ENCODE peak calls at places on chromosomes 4 and X, in four cellular contexts. T, V, M and Y are unnamed samples.

GRCh38 chr4:22778547-22779163 is 85.9 kb downstream of the GBA3 start:
- DNase-seq in V (no peak), M (no peak), T (no peak), Y (no peak)

GRCh38 chr4:66252291-66252690 is 582.0 kb upstream of the EPHA5 start:
- DNase-seq in M (no peak), T (no peak), V (no peak), Y (no peak)

GRCh38 chrX:38965883-38966282 is 164.6 kb downstream of the MID1IP1 start:
- DNase-seq in M (no peak), V (no peak), T (no peak), Y (no peak)

GRCh38 chr4:179467890-179468289 is 2025.7 kb upstream of the AGA start:
- DNase-seq in M (no peak), T (no peak), V (no peak), Y (no peak)

GRCh38 chr4:7360802-7361201 is 73.9 kb downstream of the PSAPL1 start:
- DNase-seq in T (no peak), M (no peak), V (no peak), Y (no peak)

GRCh38 chrX:69153060-69153730 is 12.1 kb downstream of the PJA1 start:
- DNase-seq in M (no peak), T (peak; percentile 23), V (no peak), Y (peak; percentile 71)

GRCh38 chr4:14225683-14226207 is 598.2 kb upstream of the BOD1L1 start:
- DNase-seq in T (no peak), M (no peak), V (no peak), Y (no peak)

GRCh38 chrX:23246001-23246400 is 88.6 kb upstream of the PTCHD1 start:
- DNase-seq in M (no peak), T (no peak), V (no peak), Y (no peak)

GRCh38 chr4:2281575-2282343 is 19.9 kb upstream of the MXD4 start:
- DNase-seq in M (no peak), V (no peak), T (no peak), Y (no peak)

GRCh38 chr4:56128231-56128630 is 179.5 kb downstream of the CEP135 start:
- DNase-seq in V (no peak), T (peak; percentile 45), M (no peak), Y (no peak)

GRCh38 chr4:25925486-25926201 is 11.6 kb downstream of the SMIM20 start:
- DNase-seq in V (no peak), M (no peak), T (peak; percentile 58), Y (no peak)

GRCh38 chr4:15336410-15337184 is 91.2 kb upstream of the C1QTNF7 start:
- DNase-seq in V (no peak), M (peak; percentile 83), T (peak; percentile 89), Y (no peak)

GRCh38 chrX:47169726-47170515 is 23.7 kb upstream of the UBA1 start:
- DNase-seq in V (peak; percentile 8), T (peak; percentile 64), M (no peak), Y (peak; percentile 68)

GRCh38 chr4:168765726-168766125 is 244.3 kb downstream of the CBR4 start:
- DNase-seq in V (peak; percentile 14), M (no peak), T (peak; percentile 83), Y (no peak)

GRCh38 chr4:108140328-108140727 is 28.4 kb downstream of the LEF1 start:
- DNase-seq in V (no peak), T (no peak), M (no peak), Y (no peak)

GRCh38 chr4:74805601-74806000 is 11.3 kb upstream of the BTC start:
- DNase-seq in T (peak; percentile 83), V (no peak), M (peak; percentile 7), Y (no peak)

GRCh38 chrX:65610040-65610439 is 57.4 kb upstream of the MSN start:
- DNase-seq in T (peak; percentile 16), M (no peak), V (no peak), Y (no peak)

GRCh38 chr4:151658959-151659593 is 101.7 kb downstream of the GATB start:
- DNase-seq in V (peak; percentile 29), T (peak; percentile 88), M (no peak), Y (no peak)

GRCh38 chrX:131614241-131614640 is 70.4 kb downstream of the OR13H1 start:
- DNase-seq in T (no peak), M (no peak), V (no peak), Y (no peak)

GRCh38 chr4:159946983-159947645 is 844.2 kb downstream of the RAPGEF2 start:
- DNase-seq in V (peak; percentile 32), T (peak; percentile 68), M (peak; percentile 20), Y (no peak)

GRCh38 chr4:39614487-39615162 is 24.0 kb downstream of the SMIM14 start:
- DNase-seq in V (peak; percentile 32), T (peak; percentile 85), M (no peak), Y (no peak)

GRCh38 chrX:98028691-98029090 is 1145.0 kb downstream of the RPA4 start:
- DNase-seq in M (no peak), V (no peak), T (no peak), Y (no peak)

GRCh38 chr4:139555705-139556070 is 331 bp downstream of the SETD7 start:
- DNase-seq in M (no peak), V (no peak), T (no peak), Y (peak; percentile 77)

GRCh38 chrX:112048707-112049106 is 33.9 kb downstream of the TRPC5 start:
- DNase-seq in M (no peak), V (no peak), T (no peak), Y (no peak)

GRCh38 chrX:17563515-17563914 is 173.8 kb upstream of the SCML1 start:
- DNase-seq in V (no peak), T (peak; percentile 44), M (no peak), Y (no peak)

GRCh38 chrX:129553619-129554288 is 13.7 kb downstream of the OCRL start:
- DNase-seq in T (no peak), V (no peak), M (no peak), Y (no peak)

GRCh38 chr4:151013944-151014343 is 1.1 kb downstream of the LRBA start:
- DNase-seq in M (no peak), T (no peak), V (no peak), Y (no peak)

GRCh38 chrX:20267924-20268701 is 1.4 kb upstream of the RPS6KA3 start:
- DNase-seq in V (no peak), T (no peak), M (no peak), Y (peak; percentile 73)

GRCh38 chr4:4919926-4920325 is 60.5 kb downstream of the MSX1 start:
- DNase-seq in V (no peak), T (peak; percentile 71), M (peak; percentile 11), Y (no peak)

DNA sequence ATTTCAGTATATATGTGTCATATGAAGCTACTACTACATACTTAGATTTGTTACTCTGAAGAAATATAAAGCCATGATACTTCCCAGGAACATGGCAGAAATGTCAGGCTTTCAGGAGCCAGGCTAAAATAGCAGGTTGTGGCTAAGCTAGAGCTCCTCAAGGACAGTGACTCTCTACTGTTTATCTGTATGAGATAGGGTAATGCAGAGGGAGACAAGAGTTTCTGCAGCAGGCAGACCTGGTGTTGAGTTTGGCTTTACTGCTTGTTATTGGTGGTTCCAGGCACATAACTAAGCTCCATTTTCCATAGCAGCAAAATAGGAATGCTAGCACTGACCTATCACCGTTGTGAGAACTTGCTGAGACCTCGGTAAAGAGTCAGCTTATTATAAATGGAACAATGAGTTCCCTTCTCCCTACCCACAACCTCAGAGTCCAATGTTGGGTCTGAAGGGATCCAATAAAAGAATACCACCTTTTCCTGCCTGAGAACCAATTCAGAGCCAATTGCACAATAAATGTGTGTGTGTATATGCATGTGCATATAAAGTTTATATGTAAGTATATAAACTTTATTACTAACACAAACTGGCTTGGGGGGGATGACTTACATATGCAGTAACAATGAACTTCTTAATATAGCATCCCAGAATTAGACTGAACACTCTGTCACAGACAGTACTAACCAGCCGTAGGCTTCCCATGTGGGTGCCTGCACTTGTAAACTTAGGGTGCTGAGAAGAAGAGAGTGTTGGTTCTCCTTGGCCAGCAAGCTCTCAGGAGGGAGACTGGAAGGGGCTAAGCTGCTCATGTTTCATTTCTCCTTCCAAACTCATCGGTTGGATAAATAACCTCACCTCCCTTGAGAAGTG is 51.9 kb upstream of the PAQR3 start:
- DNase-seq in T (no peak), V (no peak), M (no peak), Y (no peak)
- H3K4me3 ChIP-seq in T (no peak overlapping the region), V (no peak overlapping the region), M (no peak overlapping the region), Y (no peak overlapping the region)

DNA sequence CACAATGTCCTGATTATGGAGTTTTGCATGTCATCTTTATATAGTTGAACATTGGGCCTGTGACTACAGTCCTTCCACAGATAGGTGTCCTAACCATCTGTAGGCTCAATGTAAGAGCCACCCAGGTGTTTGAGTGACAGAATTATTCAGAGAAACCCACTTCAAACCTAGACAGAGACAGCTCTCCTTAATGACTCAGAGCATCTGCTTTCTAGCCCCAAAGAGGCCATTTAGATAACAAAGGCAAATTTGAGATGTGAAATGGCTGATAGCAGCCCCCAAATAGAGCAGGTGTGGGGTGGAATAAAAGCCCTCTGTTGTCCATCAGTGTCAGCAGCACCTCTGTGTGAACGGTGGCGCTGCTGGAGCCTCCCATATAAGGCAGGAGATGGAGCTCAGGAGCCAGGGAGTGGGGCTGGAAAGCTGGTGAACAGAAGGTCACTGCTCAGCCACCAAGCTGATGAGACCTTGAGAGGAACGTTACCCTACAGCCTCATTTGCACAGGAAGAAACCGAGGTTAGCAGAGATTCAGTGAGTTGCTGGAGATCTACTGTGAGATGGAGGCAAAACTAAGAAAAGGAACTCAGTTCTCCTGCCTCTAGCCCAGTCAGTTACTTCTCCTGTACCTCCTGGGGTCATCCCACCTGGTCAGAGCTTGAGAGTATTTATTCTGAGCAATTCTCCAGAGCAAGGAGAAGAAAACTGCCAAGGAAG is 153.3 kb upstream of the LNX1 start:
- DNase-seq in V (no peak), T (no peak), M (no peak), Y (no peak)
- H3K4me3 ChIP-seq in V (no peak overlapping the region), T (no peak overlapping the region), M (no peak overlapping the region), Y (no peak overlapping the region)

GRCh38 chr4:24002641-24002966 is 112.8 kb upstream of the PPARGC1A start:
- DNase-seq in M (no peak), T (no peak), V (no peak), Y (no peak)

GRCh38 chr4:24001486-24001885 is 111.6 kb upstream of the PPARGC1A start:
- DNase-seq in V (no peak), M (no peak), T (no peak), Y (no peak)

GRCh38 chr4:24003476-24003875 is 113.6 kb upstream of the PPARGC1A start:
- DNase-seq in T (no peak), M (no peak), V (no peak), Y (no peak)

GRCh38 chr4:24001945-24002640 is 112.2 kb upstream of the PPARGC1A start:
- DNase-seq in T (peak; percentile 39), M (no peak), V (no peak), Y (no peak)

GRCh38 chr4:23999714-24000113 is 109.9 kb upstream of the PPARGC1A start:
- DNase-seq in V (no peak), M (no peak), T (peak; percentile 50), Y (no peak)
- H3K4me3 ChIP-seq in V (no peak overlapping the region), M (no peak overlapping the region), T (no peak overlapping the region), Y (no peak overlapping the region)

GRCh38 chr4:146650034-146650433 is 11.3 kb downstream of the POU4F2 start:
- DNase-seq in T (no peak), V (no peak), M (no peak), Y (no peak)

GRCh38 chr4:146646601-146647000 is 7.9 kb downstream of the POU4F2 start:
- DNase-seq in T (no peak), V (no peak), M (no peak), Y (no peak)

GRCh38 chr4:146649232-146649631 is 10.5 kb downstream of the POU4F2 start:
- DNase-seq in M (no peak), T (no peak), V (no peak), Y (no peak)

GRCh38 chr4:146647615-146648383 is 9.1 kb downstream of the POU4F2 start:
- DNase-seq in M (no peak), V (no peak), T (no peak), Y (no peak)

GRCh38 chr4:146648384-146648783 is 9.7 kb downstream of the POU4F2 start:
- DNase-seq in M (no peak), V (no peak), T (no peak), Y (no peak)
- H3K4me3 ChIP-seq in M (no peak overlapping the region), V (no peak overlapping the region), T (no peak overlapping the region), Y (no peak overlapping the region)